ENCODE peak calls at places on chromosomes 6 and 20, in four cellular contexts. One of them, this sample, is unnamed.

GRCh38 chr6:36577298-36577697 is 16.9 kb upstream of the SRSF3 start:
- DNase-seq in WTC11: no peak
- DNase-seq in GM12878: no peak
- DNase-seq in K562: peak
- DNase-seq in this sample: peak

GRCh38 chr20:32206383-32207210 is 946 bp downstream of the PLAGL2 start:
- DNase-seq in WTC11: no peak
- DNase-seq in GM12878: no peak
- DNase-seq in K562: peak
- DNase-seq in this sample: no peak

GRCh38 chr20:25039697-25040437 is 18.1 kb downstream of the ACSS1 start:
- DNase-seq in WTC11: no peak
- DNase-seq in GM12878: no peak
- DNase-seq in K562: no peak
- DNase-seq in this sample: no peak

GRCh38 chr20:24873015-24873620 is 76.0 kb upstream of the CST7 start:
- DNase-seq in WTC11: no peak
- DNase-seq in GM12878: no peak
- DNase-seq in K562: no peak
- DNase-seq in this sample: no peak

GRCh38 chr6:56406276-56407269 is 159.2 kb upstream of the COL21A1 start:
- DNase-seq in WTC11: no peak
- DNase-seq in GM12878: peak
- DNase-seq in K562: no peak
- DNase-seq in this sample: no peak

GRCh38 chr20:57582432-57583288 is 21.8 kb downstream of the PCK1 start:
- DNase-seq in WTC11: peak
- DNase-seq in GM12878: no peak
- DNase-seq in K562: peak
- DNase-seq in this sample: peak

GRCh38 chr20:14790771-14791517 is 453.5 kb upstream of the FLRT3 start:
- DNase-seq in WTC11: no peak
- DNase-seq in GM12878: no peak
- DNase-seq in K562: no peak
- DNase-seq in this sample: no peak

GRCh38 chr6:143967861-143968498 is 40.1 kb downstream of the PLAGL1 start:
- DNase-seq in WTC11: no peak
- DNase-seq in GM12878: no peak
- DNase-seq in K562: no peak
- DNase-seq in this sample: no peak

GRCh38 chr6:5004373-5005037 is 668 bp upstream of the RPP40 start:
- DNase-seq in WTC11: no peak
- DNase-seq in GM12878: peak
- DNase-seq in K562: no peak
- DNase-seq in this sample: no peak

GRCh38 chr6:6700421-6700820 is 111.9 kb downstream of the LY86 start:
- DNase-seq in WTC11: no peak
- DNase-seq in GM12878: no peak
- DNase-seq in K562: no peak
- DNase-seq in this sample: no peak

GRCh38 chr20:1086273-1087213 is 31.9 kb upstream of the PSMF1 start:
- DNase-seq in WTC11: no peak
- DNase-seq in GM12878: no peak
- DNase-seq in K562: no peak
- DNase-seq in this sample: no peak

GRCh38 chr6:146912730-146913680 is 291.2 kb upstream of the STXBP5 start:
- DNase-seq in WTC11: no peak
- DNase-seq in GM12878: no peak
- DNase-seq in K562: peak
- DNase-seq in this sample: no peak

GRCh38 chr6:16625319-16626240 is 135.7 kb downstream of the ATXN1 start:
- DNase-seq in WTC11: no peak
- DNase-seq in GM12878: no peak
- DNase-seq in K562: no peak
- DNase-seq in this sample: no peak
- TF ChIP-seq NR2C2 in WTC11: no peak
- TF ChIP-seq NR2C2 in GM12878: no peak
- TF ChIP-seq NR2C2 in K562: no peak
- TF ChIP-seq NR2C2 in this sample: no peak

DNA sequence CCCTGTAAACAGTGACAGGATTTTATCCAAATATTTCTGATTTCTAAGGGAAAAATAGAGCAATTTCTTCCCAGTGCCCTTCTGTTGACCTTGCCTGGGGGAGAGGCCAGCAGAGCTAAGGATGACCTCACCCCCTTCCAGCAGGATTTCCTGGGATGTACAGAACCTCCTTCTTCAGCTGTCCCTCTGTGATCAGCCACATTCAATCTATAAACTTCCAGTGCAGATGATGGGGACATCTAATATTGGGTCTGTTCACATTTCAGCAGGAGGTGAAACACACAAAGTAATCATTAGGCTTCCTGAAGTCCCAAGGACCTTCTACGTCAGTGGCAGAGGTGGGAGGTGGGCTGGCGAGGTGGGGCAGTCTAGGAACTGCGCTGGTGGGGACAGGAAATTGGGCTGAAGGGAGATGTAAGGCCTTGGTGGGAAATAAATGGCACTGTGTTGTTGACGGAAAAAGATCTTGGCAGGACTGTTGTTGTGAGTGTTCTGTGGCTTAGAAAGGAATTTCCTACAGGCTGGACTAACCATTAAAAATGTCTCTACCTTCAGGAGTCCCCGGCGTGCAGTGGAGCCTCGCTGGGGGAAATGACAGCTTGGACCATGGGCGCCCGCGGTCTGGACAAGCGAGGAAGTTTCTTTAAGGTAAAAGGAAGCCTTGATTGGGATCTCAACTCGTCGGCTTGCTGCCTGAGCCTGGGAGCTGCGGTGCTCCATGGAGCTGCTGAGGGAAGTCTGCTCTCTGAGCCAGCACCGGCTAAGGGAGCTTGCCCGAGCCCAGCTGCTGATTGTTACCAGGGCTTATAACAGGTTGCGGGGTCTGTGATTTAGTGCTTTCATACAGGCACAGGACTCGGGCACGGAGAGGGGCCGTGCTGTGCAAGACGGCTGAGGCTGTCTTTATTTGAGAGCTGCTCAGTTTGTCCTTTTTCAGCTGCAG is 127.9 kb upstream of the NAA20 start:
- DNase-seq in WTC11: no peak
- DNase-seq in GM12878: no peak
- DNase-seq in K562: no peak
- DNase-seq in this sample: no peak
- TF ChIP-seq NR2C2 in WTC11: no peak
- TF ChIP-seq NR2C2 in GM12878: no peak
- TF ChIP-seq NR2C2 in K562: no peak
- TF ChIP-seq NR2C2 in this sample: no peak

GRCh38 chr20:34541917-34542316 is 16.6 kb upstream of the MAP1LC3A start:
- DNase-seq in WTC11: no peak
- DNase-seq in GM12878: no peak
- DNase-seq in K562: no peak
- DNase-seq in this sample: no peak

GRCh38 chr20:34540596-34541263 is 17.8 kb upstream of the MAP1LC3A start:
- DNase-seq in WTC11: no peak
- DNase-seq in GM12878: no peak
- DNase-seq in K562: no peak
- DNase-seq in this sample: no peak

GRCh38 chr20:34542439-34542838 is 16.1 kb upstream of the MAP1LC3A start:
- DNase-seq in WTC11: no peak
- DNase-seq in GM12878: no peak
- DNase-seq in K562: no peak
- DNase-seq in this sample: no peak

GRCh38 chr20:34539756-34540155 is 18.8 kb upstream of the MAP1LC3A start:
- DNase-seq in WTC11: no peak
- DNase-seq in GM12878: no peak
- DNase-seq in K562: no peak
- DNase-seq in this sample: no peak

GRCh38 chr20:34541264-34541901 is 17.1 kb upstream of the MAP1LC3A start:
- DNase-seq in WTC11: no peak
- DNase-seq in GM12878: no peak
- DNase-seq in K562: no peak
- DNase-seq in this sample: no peak
- TF ChIP-seq NR2C2 in WTC11: no peak
- TF ChIP-seq NR2C2 in GM12878: no peak
- TF ChIP-seq NR2C2 in K562: no peak
- TF ChIP-seq NR2C2 in this sample: no peak

DNA sequence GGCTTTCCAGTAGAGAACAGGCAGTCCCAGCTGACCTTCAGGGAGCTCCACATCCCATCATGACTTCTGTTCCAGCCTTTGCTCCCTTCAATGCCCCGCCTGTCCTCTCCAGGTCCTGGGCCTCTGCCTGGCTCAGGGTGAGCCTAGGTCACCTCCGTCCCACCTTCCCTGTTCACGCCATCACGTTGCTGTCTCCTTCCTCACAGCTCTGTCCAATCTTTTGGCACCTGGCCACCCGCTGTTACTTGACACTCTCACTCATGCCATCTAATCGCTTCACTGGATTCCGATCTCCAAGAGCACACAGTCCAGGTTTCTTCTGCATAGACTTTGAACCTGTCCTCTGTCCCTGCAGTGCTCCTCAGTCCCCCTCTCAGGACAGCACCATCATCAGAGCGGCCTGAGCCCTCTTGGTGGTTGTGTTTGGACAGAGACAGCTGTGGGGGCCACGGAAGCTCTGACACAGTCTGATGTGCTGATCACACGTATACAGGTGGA is 34.8 kb upstream of the TIAM2 start:
- DNase-seq in WTC11: no peak
- DNase-seq in GM12878: no peak
- DNase-seq in K562: peak
- DNase-seq in this sample: peak
- TF ChIP-seq NR2C2 in WTC11: no peak
- TF ChIP-seq NR2C2 in GM12878: no peak
- TF ChIP-seq NR2C2 in K562: no peak
- TF ChIP-seq NR2C2 in this sample: peak

GRCh38 chr6:105482956-105483355 is 80.1 kb upstream of the PREP start:
- DNase-seq in WTC11: no peak
- DNase-seq in GM12878: no peak
- DNase-seq in K562: no peak
- DNase-seq in this sample: no peak

GRCh38 chr6:105484238-105485161 is 81.6 kb upstream of the PREP start:
- DNase-seq in WTC11: no peak
- DNase-seq in GM12878: no peak
- DNase-seq in K562: peak
- DNase-seq in this sample: peak

GRCh38 chr6:105482227-105482839 is 79.5 kb upstream of the PREP start:
- DNase-seq in WTC11: no peak
- DNase-seq in GM12878: no peak
- DNase-seq in K562: peak
- DNase-seq in this sample: no peak

GRCh38 chr6:105485456-105485855 is 82.6 kb upstream of the PREP start:
- DNase-seq in WTC11: no peak
- DNase-seq in GM12878: no peak
- DNase-seq in K562: no peak
- DNase-seq in this sample: no peak

DNA sequence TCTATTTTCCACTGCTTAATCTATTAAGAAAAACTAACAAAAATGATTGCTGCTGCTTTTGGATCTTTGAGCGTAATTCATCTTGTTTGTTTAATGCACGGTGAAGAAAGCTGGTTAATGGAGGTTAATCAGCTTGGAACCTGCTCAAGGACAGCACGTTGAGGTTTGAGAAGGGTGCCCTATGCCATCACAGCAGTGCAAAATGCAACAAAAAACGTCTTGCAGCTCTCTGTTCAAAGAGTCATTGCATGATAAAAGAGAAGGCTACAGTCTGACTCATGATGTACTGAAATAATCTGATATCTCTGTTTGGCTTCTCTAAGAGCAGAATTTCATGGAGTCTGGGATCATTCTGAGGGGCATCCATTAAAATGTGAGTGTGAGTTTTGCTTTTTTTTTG is 80.6 kb upstream of the PREP start:
- DNase-seq in WTC11: no peak
- DNase-seq in GM12878: no peak
- DNase-seq in K562: no peak
- DNase-seq in this sample: no peak
- TF ChIP-seq NR2C2 in WTC11: no peak
- TF ChIP-seq NR2C2 in GM12878: no peak
- TF ChIP-seq NR2C2 in K562: no peak
- TF ChIP-seq NR2C2 in this sample: no peak

GRCh38 chr6:101531538-101531937 is 138.0 kb downstream of the GRIK2 start:
- DNase-seq in WTC11: no peak
- DNase-seq in GM12878: no peak
- DNase-seq in K562: no peak
- DNase-seq in this sample: no peak

GRCh38 chr6:101534821-101535220 is 141.3 kb downstream of the GRIK2 start:
- DNase-seq in WTC11: no peak
- DNase-seq in GM12878: no peak
- DNase-seq in K562: no peak
- DNase-seq in this sample: no peak

GRCh38 chr6:101539510-101540245 is 146.2 kb downstream of the GRIK2 start:
- DNase-seq in WTC11: no peak
- DNase-seq in GM12878: no peak
- DNase-seq in K562: no peak
- DNase-seq in this sample: no peak

GRCh38 chr6:101537917-101538316 is 144.4 kb downstream of the GRIK2 start:
- DNase-seq in WTC11: no peak
- DNase-seq in GM12878: no peak
- DNase-seq in K562: no peak
- DNase-seq in this sample: no peak

GRCh38 chr6:101534386-101534785 is 140.9 kb downstream of the GRIK2 start:
- DNase-seq in WTC11: no peak
- DNase-seq in GM12878: no peak
- DNase-seq in K562: no peak
- DNase-seq in this sample: no peak
- TF ChIP-seq NR2C2 in WTC11: no peak
- TF ChIP-seq NR2C2 in GM12878: no peak
- TF ChIP-seq NR2C2 in K562: no peak
- TF ChIP-seq NR2C2 in this sample: no peak

GRCh38 chr6:166024252-166024651 is 143.4 kb downstream of the TBXT start:
- DNase-seq in WTC11: no peak
- DNase-seq in GM12878: no peak
- DNase-seq in K562: no peak
- DNase-seq in this sample: no peak

GRCh38 chr6:166021429-166021828 is 146.2 kb downstream of the TBXT start:
- DNase-seq in WTC11: no peak
- DNase-seq in GM12878: no peak
- DNase-seq in K562: no peak
- DNase-seq in this sample: no peak

GRCh38 chr6:166025149-166025898 is 142.3 kb downstream of the TBXT start:
- DNase-seq in WTC11: no peak
- DNase-seq in GM12878: no peak
- DNase-seq in K562: no peak
- DNase-seq in this sample: no peak

GRCh38 chr6:166026586-166027126 is 141.0 kb downstream of the TBXT start:
- DNase-seq in WTC11: no peak
- DNase-seq in GM12878: no peak
- DNase-seq in K562: no peak
- DNase-seq in this sample: no peak

GRCh38 chr6:166023273-166023989 is 144.2 kb downstream of the TBXT start:
- DNase-seq in WTC11: no peak
- DNase-seq in GM12878: no peak
- DNase-seq in K562: no peak
- DNase-seq in this sample: no peak
- TF ChIP-seq NR2C2 in WTC11: no peak
- TF ChIP-seq NR2C2 in GM12878: no peak
- TF ChIP-seq NR2C2 in K562: no peak
- TF ChIP-seq NR2C2 in this sample: no peak

This sample was measured in HepG2.